ENCODE peak calls at places on chromosomes 6 and 20, in four cellular contexts. F is ELR, W is B cell, N is AG08395. C is an unnamed sample.

GRCh38 chr6:45566882-45567281 is 189.1 kb upstream of the SUPT3H start:
- DNase-seq in W (no peak), F (peak), N (no peak), C (no peak)

GRCh38 chr6:10962673-10963072 is 75.8 kb downstream of the SYCP2L start:
- DNase-seq in W (no peak), N (peak), F (peak), C (no peak)

GRCh38 chr6:16950311-16950710 is 151.5 kb upstream of the STMND1 start:
- DNase-seq in W (no peak), N (no peak), F (no peak), C (no peak)

GRCh38 chr6:166541876-166542579 is 44.5 kb downstream of the RAMACL start:
- DNase-seq in N (no peak), W (no peak), F (no peak), C (no peak)

GRCh38 chr20:40657526-40657925 is 31.5 kb downstream of the MAFB start:
- DNase-seq in N (peak), W (no peak), F (no peak), C (no peak)

GRCh38 chr20:10671850-10672578 is 1.8 kb downstream of the JAG1 start:
- DNase-seq in F (peak), N (peak), W (peak), C (peak)

GRCh38 chr20:36720510-36720909 is 25.4 kb downstream of the NDRG3 start:
- DNase-seq in W (no peak), N (no peak), F (peak), C (no peak)

GRCh38 chr20:14234666-14235295 is 102.6 kb downstream of the FLRT3 start:
- DNase-seq in N (peak), W (no peak), F (no peak), C (no peak)

GRCh38 chr20:62004614-62005013 is 61.1 kb downstream of the TAF4 start:
- DNase-seq in F (no peak), N (no peak), W (no peak), C (no peak)

GRCh38 chr6:46323312-46323965 is 152.7 kb upstream of the ENPP5 start:
- DNase-seq in F (peak), W (no peak), N (peak), C (no peak)

GRCh38 chr6:108031968-108032367 is 42.6 kb downstream of the OSTM1 start:
- DNase-seq in F (no peak), N (no peak), W (no peak), C (no peak)

GRCh38 chr6:1482381-1483166 is 93.2 kb downstream of the FOXF2 start:
- DNase-seq in F (peak), N (no peak), W (no peak), C (no peak)